ENCODE peak calls at places on chromosome 7, in eight cellular contexts. Y is left ventricle myocardium inferior, L is AG04450, C is upper lobe of right lung, P is spleen, S is PC-3, M is DND-41, U is HFF-Myc. O is an unnamed sample.

GRCh38 chr7:76396039-76396732 is 13.3 kb downstream of the SSC4D start:
- DNase-seq in M (no peak), S (no peak), C (no peak), P (no peak), L (no peak), U (no peak), Y (no peak), O (no peak)

GRCh38 chr7:154568346-154568745 is 434.6 kb downstream of the PAXIP1 start:
- DNase-seq in U (no peak), Y (no peak), P (no peak), S (no peak), L (no peak), M (no peak), C (no peak), O (no peak)

GRCh38 chr7:29989257-29989995 is at the start of gene SCRN1:
- DNase-seq in S (peak; percentile 25), L (no peak), P (peak; percentile 88), Y (peak; percentile 42), C (peak; percentile 81), M (no peak), U (no peak), O (no peak)

GRCh38 chr7:19118896-19119301 is 1.5 kb upstream of the TWIST1 start:
- DNase-seq in Y (no peak), M (no peak), U (no peak), L (no peak), S (no peak), C (no peak), P (no peak), O (no peak)

GRCh38 chr7:1124816-1125602 is 35.0 kb downstream of the ZFAND2A start:
- DNase-seq in M (no peak), C (peak; percentile 61), P (peak; percentile 67), S (no peak), Y (peak; percentile 36), L (no peak), U (no peak), O (no peak)

GRCh38 chr7:24907311-24907886 is 72.6 kb downstream of the OSBPL3 start:
- DNase-seq in Y (no peak), L (no peak), C (no peak), U (no peak), M (no peak), S (peak; percentile 81), P (no peak), O (no peak)

GRCh38 chr7:19665399-19666008 is 43.3 kb downstream of the POLR1F start:
- DNase-seq in U (no peak), M (no peak), Y (no peak), P (no peak), L (peak; percentile 1), S (peak; percentile 50), C (no peak), O (no peak)

GRCh38 chr7:29854257-29854938 is 48.1 kb downstream of the WIPF3 start:
- DNase-seq in P (no peak), C (no peak), U (no peak), Y (no peak), L (no peak), S (peak; percentile 63), M (no peak), O (no peak)

GRCh38 chr7:103065666-103066065 is 8.9 kb downstream of the FBXL13 start:
- DNase-seq in U (peak; percentile 14), Y (no peak), S (peak; percentile 62), L (no peak), C (peak; percentile 70), M (peak; percentile 50), P (peak; percentile 82), O (no peak)

GRCh38 chr7:51249991-51250390 is 66.6 kb downstream of the COBL start:
- DNase-seq in M (no peak), L (no peak), U (no peak), S (no peak), Y (no peak), C (no peak), P (no peak), O (no peak)

GRCh38 chr7:151459726-151460473 is 20.0 kb upstream of the CRYGN start:
- DNase-seq in M (no peak), S (peak; percentile 92), P (no peak), Y (peak; percentile 77), C (peak; percentile 81), U (peak; percentile 82), L (peak; percentile 72), O (peak; percentile 84)

GRCh38 chr7:115662676-115663075 is 367.9 kb downstream of the TFEC start:
- DNase-seq in M (no peak), U (no peak), P (no peak), C (no peak), Y (no peak), S (no peak), L (no peak), O (no peak)

GRCh38 chr7:18241543-18242231 is 214.0 kb upstream of the PRPS1L1 start:
- DNase-seq in P (no peak), Y (no peak), C (no peak), M (no peak), S (peak; percentile 5), U (no peak), L (no peak), O (no peak)

GRCh38 chr7:7895754-7896153 is 72.8 kb upstream of the GLCCI1 start:
- DNase-seq in P (no peak), S (no peak), Y (no peak), M (no peak), C (no peak), U (no peak), L (no peak), O (no peak)

GRCh38 chr7:110786576-110786975 is 304.4 kb upstream of the LRRN3 start:
- DNase-seq in Y (no peak), M (no peak), C (no peak), S (no peak), P (no peak), U (no peak), L (no peak), O (no peak)

GRCh38 chr7:157415486-157415885 is 78.7 kb downstream of the DNAJB6 start:
- DNase-seq in Y (no peak), C (no peak), S (no peak), U (no peak), P (no peak), L (no peak), M (no peak), O (no peak)

GRCh38 chr7:129161524-129161923 is 17.0 kb downstream of the TSPAN33 start:
- DNase-seq in S (no peak), M (no peak), L (no peak), P (no peak), U (no peak), C (no peak), Y (no peak), O (no peak)

GRCh38 chr7:96397936-96398596 is 76.2 kb upstream of the SLC25A13 start:
- DNase-seq in U (no peak), C (peak; percentile 61), L (no peak), M (no peak), S (no peak), Y (no peak), P (no peak), O (no peak)

GRCh38 chr7:149795126-149795525 is 21.7 kb upstream of the ZNF467 start:
- DNase-seq in C (no peak), U (no peak), M (no peak), Y (no peak), S (no peak), P (no peak), L (no peak), O (no peak)

GRCh38 chr7:124781907-124782306 is 16.3 kb upstream of the GPR37 start:
- DNase-seq in M (no peak), L (no peak), S (no peak), U (no peak), C (no peak), Y (no peak), P (no peak), O (no peak)

GRCh38 chr7:81232084-81232799 is 313.4 kb upstream of the SEMA3C start:
- DNase-seq in S (no peak), P (peak; percentile 63), Y (peak; percentile 37), L (no peak), M (no peak), C (no peak), U (no peak), O (no peak)

GRCh38 chr7:44625899-44626511 is 19.6 kb downstream of the OGDH start:
- DNase-seq in C (no peak), S (no peak), U (no peak), L (no peak), M (no peak), P (no peak), Y (no peak), O (no peak)

GRCh38 chr7:49322476-49322875 is 398.1 kb downstream of the CDC14C start:
- DNase-seq in S (no peak), U (no peak), Y (no peak), M (no peak), P (no peak), L (no peak), C (no peak), O (no peak)

GRCh38 chr7:49327155-49327554 is 402.8 kb downstream of the CDC14C start:
- DNase-seq in P (no peak), M (no peak), S (no peak), C (no peak), L (no peak), U (no peak), Y (no peak), O (no peak)

GRCh38 chr7:49320083-49320482 is 395.7 kb downstream of the CDC14C start:
- DNase-seq in M (no peak), Y (no peak), S (no peak), P (no peak), L (no peak), U (no peak), C (no peak), O (no peak)

GRCh38 chr7:49324707-49325106 is 400.4 kb downstream of the CDC14C start:
- DNase-seq in L (no peak), M (no peak), U (no peak), Y (no peak), P (no peak), C (no peak), S (peak; percentile 48), O (no peak)
- TF ChIP-seq CTCF in L (no peak), M (no peak), U (no peak), Y (no peak), P (no peak), C (no peak), S (peak; percentile 55), O (no peak)

GRCh38 chr7:41147651-41148360 is 555.1 kb downstream of the INHBA start:
- DNase-seq in U (no peak), P (no peak), M (no peak), C (no peak), Y (no peak), L (no peak), S (no peak), O (no peak)
- H3K4me3 ChIP-seq in U (no peak overlapping the region), P (no peak overlapping the region), M (no peak overlapping the region), C (no peak overlapping the region), Y (no peak overlapping the region), L (no peak overlapping the region), S (no peak overlapping the region), O (no peak overlapping the region)

GRCh38 chr7:37035631-37036030 is 311.3 kb upstream of the AOAH start:
- DNase-seq in P (no peak), L (no peak), M (no peak), C (no peak), S (no peak), U (no peak), Y (no peak), O (no peak)
- TF ChIP-seq CTCF in P (no peak), L (no peak), M (no peak), C (no peak), S (no peak), U (no peak), Y (no peak), O (no peak)

DNA sequence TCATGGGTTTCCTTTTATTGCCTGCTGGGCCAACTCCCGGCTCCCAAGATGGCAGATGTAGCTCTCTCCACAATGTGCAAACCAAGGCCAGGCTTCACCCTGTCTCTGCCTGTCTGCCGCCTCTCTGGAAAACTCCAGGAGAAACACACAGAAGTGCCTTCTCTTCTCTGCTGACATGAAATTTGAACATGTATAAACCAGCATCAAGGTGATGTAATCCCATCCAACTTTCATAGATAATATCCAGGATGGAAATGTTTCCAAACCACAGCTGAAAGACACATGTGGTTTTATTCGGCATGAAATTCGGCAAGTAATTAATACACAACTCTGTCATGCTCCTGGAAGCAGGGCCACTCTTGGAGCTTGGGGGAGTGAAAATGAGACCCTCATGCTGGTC is 297.2 kb downstream of the C7orf25 start:
- DNase-seq in L (no peak), Y (no peak), S (no peak), U (no peak), P (no peak), M (no peak), C (no peak), O (no peak)
- H3K4me3 ChIP-seq in L (no peak overlapping the region), Y (no peak overlapping the region), S (no peak overlapping the region), U (no peak overlapping the region), P (no peak overlapping the region), M (no peak overlapping the region), C (no peak overlapping the region), O (no peak overlapping the region)